ENCODE peak calls at places on chromosomes 6 and 20, in four cellular contexts. J is psoas muscle, N is esophagus squamous epithelium, W is heart left ventricle. P is an unnamed sample.

GRCh38 chr6:43427406-43428111 is at the start of gene ABCC10:
- DNase-seq in J (peak; percentile 97), W (peak; percentile 97), N (peak; percentile 79), P (peak; percentile 95)

GRCh38 chr6:151112130-151112529 is 127.6 kb upstream of the AKAP12 start:
- DNase-seq in J (no peak), N (no peak), W (no peak), P (no peak)

GRCh38 chr6:169378620-169379381 is 125.2 kb upstream of the THBS2 start:
- DNase-seq in J (no peak), W (no peak), N (no peak), P (no peak)

GRCh38 chr6:132390017-132390416 is 11.3 kb downstream of the MOXD1 start:
- DNase-seq in J (no peak), W (no peak), N (no peak), P (no peak)

GRCh38 chr20:62557425-62557824 is 81.6 kb upstream of the GATA5 start:
- DNase-seq in J (no peak), W (no peak), N (no peak), P (no peak)

GRCh38 chr6:134757911-134758361 is 192.0 kb downstream of the ALDH8A1 start:
- DNase-seq in J (no peak), N (no peak), W (no peak), P (no peak)

GRCh38 chr20:57180954-57181353 is 85.5 kb downstream of the BMP7 start:
- DNase-seq in N (no peak), W (no peak), J (no peak), P (no peak)

GRCh38 chr6:115000736-115001135 is 657.9 kb upstream of the HS3ST5 start:
- DNase-seq in N (no peak), J (no peak), W (no peak), P (no peak)

GRCh38 chr6:3438190-3439167 is 18.4 kb downstream of the SLC22A23 start:
- DNase-seq in J (peak; percentile 78), W (no peak), N (no peak), P (no peak)

GRCh38 chr6:18405477-18406293 is 18.5 kb downstream of the RNF144B start:
- DNase-seq in N (no peak), J (no peak), W (no peak), P (no peak)

GRCh38 chr6:95693108-95693507 is 115.8 kb downstream of the MANEA start:
- DNase-seq in N (no peak), J (no peak), W (no peak), P (no peak)

GRCh38 chr20:8601542-8601912 is 467.4 kb upstream of the PLCB4 start:
- DNase-seq in N (no peak), J (no peak), W (no peak), P (no peak)

GRCh38 chr6:91366781-91367180 is 779.9 kb upstream of the MAP3K7 start:
- DNase-seq in J (no peak), N (no peak), W (no peak), P (no peak)

GRCh38 chr6:111087871-111088667 is 766 bp downstream of the SLC16A10 start:
- DNase-seq in W (no peak), N (no peak), J (no peak), P (peak; percentile 43)

GRCh38 chr6:41406821-41407787 is 71.7 kb downstream of the NCR2 start:
- DNase-seq in W (peak; percentile 71), J (no peak), N (no peak), P (no peak)

GRCh38 chr6:130600880-130601341 is 226.3 kb upstream of the SMLR1 start:
- DNase-seq in W (no peak), N (no peak), J (no peak), P (no peak)

GRCh38 chr6:99810295-99810694 is 183.7 kb downstream of the MCHR2 start:
- DNase-seq in J (no peak), W (no peak), N (no peak), P (no peak)

GRCh38 chr20:24840121-24840713 is 108.9 kb upstream of the CST7 start:
- DNase-seq in J (no peak), W (no peak), N (no peak), P (no peak)

GRCh38 chr6:51704932-51705540 is 382.4 kb downstream of the PKHD1 start:
- DNase-seq in W (no peak), N (no peak), J (no peak), P (peak; percentile 42)

GRCh38 chr6:30857537-30857936 is 26.8 kb upstream of the DDR1 start:
- DNase-seq in W (no peak), N (no peak), J (no peak), P (no peak)

GRCh38 chr20:20312562-20312961 is 55.3 kb upstream of the INSM1 start:
- DNase-seq in W (no peak), J (no peak), N (no peak), P (no peak)

DNA sequence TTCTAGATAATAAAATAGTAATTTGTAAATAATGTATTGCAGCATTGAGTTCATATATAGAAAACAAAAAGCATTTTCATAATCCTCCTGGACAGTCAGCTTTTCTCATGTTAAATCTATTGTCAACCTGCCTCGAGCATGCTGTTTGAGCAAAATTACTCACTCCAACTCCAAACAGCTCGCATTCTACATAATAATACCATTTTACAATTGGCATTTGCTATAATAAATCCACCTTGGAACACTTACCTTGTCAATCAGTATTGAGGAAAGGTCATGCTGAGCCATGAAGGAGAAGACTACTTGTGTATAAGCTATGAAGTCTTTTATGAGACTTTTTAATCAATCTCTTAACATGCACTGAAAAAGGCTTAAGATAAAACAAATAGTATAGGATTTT is 682.6 kb downstream of the CBLN4 start:
- DNase-seq in W (no peak), J (no peak), N (no peak), P (no peak)
- H3K27ac ChIP-seq in W (no peak overlapping the region), J (no peak overlapping the region), N (no peak overlapping the region), P (no peak overlapping the region)

DNA sequence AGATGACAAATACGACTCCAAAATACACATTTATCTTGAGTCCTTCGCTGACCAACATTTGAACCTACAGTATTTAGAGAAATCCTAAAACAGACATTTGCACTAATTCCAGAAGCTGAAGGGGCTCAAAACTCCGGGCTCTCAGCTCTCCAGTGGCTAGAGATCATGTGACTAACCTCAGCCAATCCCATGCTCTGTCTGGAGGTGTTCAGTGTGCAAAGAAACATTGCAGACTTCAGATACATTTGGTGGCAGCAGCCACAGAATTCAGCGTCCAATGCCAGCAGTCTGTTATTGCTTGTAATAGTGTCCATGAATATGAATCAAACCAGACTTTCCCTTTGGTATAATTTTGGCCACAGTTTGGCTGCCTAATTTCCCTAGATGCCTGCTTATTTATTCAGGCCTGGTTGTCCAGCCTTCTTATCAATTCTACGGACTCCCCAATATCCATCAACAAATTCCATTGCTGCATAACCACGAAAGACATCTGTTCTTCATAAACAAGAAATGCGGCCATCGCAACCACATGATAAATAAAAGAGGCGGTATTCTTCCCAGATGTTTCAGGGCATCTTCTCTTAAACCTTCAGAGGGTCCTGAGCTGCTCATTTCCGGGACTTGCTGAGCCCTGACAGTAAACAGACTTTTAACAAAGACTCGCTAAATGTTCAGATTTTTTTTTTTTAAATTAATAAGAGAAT is 14.5 kb upstream of the CYP24A1 start:
- DNase-seq in W (no peak), J (no peak), N (no peak), P (no peak)
- H3K4me3 ChIP-seq in W (no peak overlapping the region), J (no peak overlapping the region), N (no peak overlapping the region), P (no peak overlapping the region)

GRCh38 chr20:63955281-63955845 is 853 bp downstream of the UCKL1 start:
- DNase-seq in W (no peak), N (no peak), J (no peak), P (no peak)
- TF ChIP-seq CTCF in W (peak; percentile 57), N (peak; percentile 28), J (peak; percentile 31), P (peak; percentile 42)

GRCh38 chr6:125834347-125834746 is 43.6 kb downstream of the NCOA7 start:
- DNase-seq in W (no peak), J (no peak), N (no peak), P (no peak)
- H3K27ac ChIP-seq in W (peak overlapping the region; percentile 54), J (no peak overlapping the region), N (no peak overlapping the region), P (no peak overlapping the region)

DNA sequence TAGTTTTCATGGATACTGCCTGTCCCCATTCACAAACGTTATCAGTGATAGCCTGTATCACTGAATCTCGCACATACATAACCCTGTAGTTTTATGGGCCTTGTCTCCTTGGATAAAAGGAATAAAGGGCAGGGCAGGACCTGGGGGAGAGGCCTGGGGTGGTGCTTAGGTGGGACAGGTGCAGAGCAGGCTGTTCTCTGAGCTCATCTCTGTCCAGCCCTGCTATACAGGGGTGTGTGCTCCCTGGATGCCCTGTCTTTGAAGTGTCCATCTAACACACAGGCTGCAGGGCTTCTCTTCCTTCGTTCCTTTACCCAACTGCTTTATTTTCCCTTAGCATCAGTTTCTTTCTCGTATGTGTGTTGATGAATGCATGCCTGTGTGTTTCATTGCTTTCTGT is 26.4 kb downstream of the BRPF3 start:
- DNase-seq in N (no peak), W (no peak), J (no peak), P (no peak)
- H3K4me3 ChIP-seq in N (no peak overlapping the region), W (no peak overlapping the region), J (no peak overlapping the region), P (no peak overlapping the region)

GRCh38 chr6:166512567-166512966 is 73.9 kb downstream of the RAMACL start:
- DNase-seq in W (no peak), J (no peak), N (no peak), P (no peak)
- TF ChIP-seq CTCF in W (no peak), J (no peak), N (no peak), P (no peak)

GRCh38 chr6:119661628-119662027 is 312.1 kb upstream of the MAN1A1 start:
- DNase-seq in J (no peak), N (no peak), W (no peak), P (no peak)
- H3K27ac ChIP-seq in J (no peak overlapping the region), N (no peak overlapping the region), W (no peak overlapping the region), P (no peak overlapping the region)

DNA sequence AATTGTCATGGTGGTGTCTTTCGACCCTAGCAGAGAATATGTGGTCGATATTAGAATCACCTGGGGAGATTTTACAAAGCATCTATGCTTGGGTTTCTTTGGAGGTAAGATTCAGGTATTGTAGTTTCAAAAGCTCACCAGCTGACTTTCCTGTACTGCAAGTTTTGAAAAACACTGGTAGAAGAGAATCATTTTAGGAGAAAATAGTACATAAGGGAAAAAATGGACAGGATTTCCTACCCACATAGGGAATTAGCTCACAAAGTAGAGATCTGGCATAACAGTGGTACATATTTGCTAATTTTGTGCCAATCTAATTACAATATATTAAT is 27.4 kb upstream of the ABT1 start:
- DNase-seq in N (no peak), J (no peak), W (no peak), P (no peak)
- H3K4me3 ChIP-seq in N (peak overlapping the region; percentile 50), J (peak overlapping the region; percentile 70), W (peak overlapping the region; percentile 61), P (peak overlapping the region; percentile 43)

P was measured in right lobe of liver.